ENCODE peak calls at places on chromosomes 7 and 10, in eight cellular contexts. Z, J, V, E, U, W, B and N are unnamed samples.

GRCh38 chr10:14562615-14563214 is 212.0 kb downstream of the FAM107B start:
- DNase-seq in W (no peak), Z (no peak), E (no peak), V (no peak), U (no peak), B (no peak), J (no peak), N (no peak)

GRCh38 chr7:25424113-25424512 is 195.8 kb upstream of the NPVF start:
- DNase-seq in B (no peak), J (no peak), V (no peak), Z (no peak), W (no peak), E (no peak), U (no peak), N (no peak)

GRCh38 chr7:151850484-151851159 is 26.3 kb downstream of the PRKAG2 start:
- DNase-seq in W (no peak), E (no peak), J (no peak), Z (no peak), B (no peak), V (no peak), U (no peak), N (no peak)

GRCh38 chr7:43850348-43851116 is 18.8 kb downstream of the MRPS24 start:
- DNase-seq in U (no peak), J (no peak), B (no peak), E (no peak), Z (no peak), W (peak; percentile 46), V (no peak), N (no peak)

GRCh38 chr7:120944826-120945562 is 5.6 kb upstream of the ING3 start:
- DNase-seq in U (no peak), V (no peak), W (no peak), E (no peak), Z (no peak), B (no peak), J (no peak), N (no peak)

GRCh38 chr10:113187066-113187777 is 237.2 kb downstream of the TCF7L2 start:
- DNase-seq in J (no peak), V (no peak), U (peak; percentile 40), E (no peak), W (no peak), Z (no peak), B (no peak), N (no peak)

GRCh38 chr7:28533731-28534531 is 121.6 kb downstream of the CREB5 start:
- DNase-seq in Z (no peak), B (no peak), U (peak; percentile 30), W (peak; percentile 18), E (no peak), J (no peak), V (no peak), N (peak; percentile 63)

GRCh38 chr10:112404612-112405011 is 30.7 kb downstream of the ACSL5 start:
- DNase-seq in J (no peak), U (peak; percentile 4), Z (no peak), W (peak; percentile 8), E (peak; percentile 20), V (no peak), B (no peak), N (no peak)

GRCh38 chr7:128755075-128755474 is 15.9 kb downstream of the CALU start:
- DNase-seq in U (no peak), B (no peak), J (no peak), W (no peak), Z (no peak), E (no peak), V (no peak), N (no peak)

GRCh38 chr10:99276848-99277486 is 41.3 kb upstream of the HPSE2 start:
- DNase-seq in U (peak; percentile 35), V (no peak), E (no peak), W (peak; percentile 25), Z (no peak), B (no peak), J (no peak), N (peak; percentile 43)

GRCh38 chr10:36538945-36539586 is 586.3 kb upstream of the ANKRD30A start:
- DNase-seq in Z (no peak), E (no peak), B (peak; percentile 9), W (peak; percentile 51), V (no peak), U (peak; percentile 72), J (peak; percentile 47), N (peak; percentile 91)

GRCh38 chr10:33600381-33600780 is 265.9 kb upstream of the NRP1 start:
- DNase-seq in E (peak; percentile 11), U (peak; percentile 40), W (peak; percentile 59), J (no peak), V (no peak), Z (no peak), B (no peak), N (peak; percentile 10)

GRCh38 chr10:52621635-52622079 is 150.9 kb downstream of the MBL2 start:
- DNase-seq in E (no peak), U (peak; percentile 33), J (no peak), W (peak; percentile 50), B (no peak), V (no peak), Z (no peak), N (peak; percentile 53)

GRCh38 chr10:82888809-82889455 is 1013.9 kb downstream of the NRG3 start:
- DNase-seq in V (no peak), Z (no peak), J (no peak), E (no peak), B (no peak), U (no peak), W (no peak), N (no peak)

GRCh38 chr7:112104153-112104552 is 102.0 kb downstream of the DOCK4 start:
- DNase-seq in E (no peak), V (no peak), J (no peak), Z (no peak), W (no peak), U (no peak), B (no peak), N (peak; percentile 14)

GRCh38 chr7:33447980-33448379 is 318.6 kb downstream of the BBS9 start:
- DNase-seq in V (no peak), Z (no peak), J (no peak), E (no peak), U (peak; percentile 35), W (no peak), B (no peak), N (no peak)

GRCh38 chr10:3231951-3232730 is 59.6 kb upstream of the PITRM1 start:
- DNase-seq in E (no peak), J (no peak), Z (no peak), U (peak; percentile 32), W (no peak), B (no peak), V (no peak), N (peak; percentile 83)

GRCh38 chr7:2864999-2865670 is 21.0 kb upstream of the GNA12 start:
- DNase-seq in U (peak; percentile 80), B (peak; percentile 38), Z (peak; percentile 57), V (peak; percentile 80), E (peak; percentile 84), J (peak; percentile 35), W (peak; percentile 73), N (peak; percentile 75)

GRCh38 chr7:50369408-50370026 is 65.0 kb downstream of the IKZF1 start:
- DNase-seq in V (peak; percentile 45), U (peak; percentile 10), W (peak; percentile 27), Z (peak; percentile 25), B (peak; percentile 6), J (peak; percentile 30), E (no peak), N (peak; percentile 32)

GRCh38 chr10:60043561-60043960 is 137.2 kb upstream of the CCDC6 start:
- DNase-seq in V (no peak), E (no peak), Z (no peak), J (no peak), U (no peak), W (no peak), B (no peak), N (no peak)

GRCh38 chr10:88293073-88293472 is 290.0 kb downstream of the RNLS start:
- DNase-seq in W (peak; percentile 26), Z (no peak), J (no peak), E (no peak), B (no peak), V (no peak), U (peak; percentile 39), N (peak; percentile 11)

GRCh38 chr10:86244296-86244695 is 122.3 kb downstream of the GRID1 start:
- DNase-seq in J (no peak), Z (no peak), U (no peak), W (no peak), B (peak; percentile 86), E (no peak), V (no peak), N (no peak)

GRCh38 chr7:30406664-30407425 is 71.7 kb downstream of the NOD1 start:
- DNase-seq in Z (no peak), V (no peak), W (no peak), E (no peak), J (no peak), B (no peak), U (no peak), N (peak; percentile 52)

GRCh38 chr7:42876182-42877068 is 35.4 kb downstream of the C7orf25 start:
- DNase-seq in W (peak; percentile 60), B (peak; percentile 13), U (peak; percentile 72), E (peak; percentile 83), V (peak; percentile 59), J (no peak), Z (no peak), N (peak; percentile 69)

GRCh38 chr7:30433082-30433481 is 45.5 kb downstream of the NOD1 start:
- DNase-seq in U (peak; percentile 79), J (peak; percentile 11), W (no peak), E (no peak), V (no peak), Z (no peak), B (no peak), N (peak; percentile 80)

GRCh38 chr7:112072541-112073245 is 133.5 kb downstream of the DOCK4 start:
- DNase-seq in W (no peak), V (no peak), E (no peak), B (no peak), U (no peak), J (no peak), Z (no peak), N (no peak)

GRCh38 chr7:5607958-5608656 is 173.4 kb downstream of the RNF216 start:
- DNase-seq in J (no peak), W (no peak), E (no peak), V (no peak), Z (no peak), B (no peak), U (no peak), N (no peak)

GRCh38 chr7:67854784-67855183 is 858.2 kb downstream of the TYW1 start:
- DNase-seq in W (no peak), Z (no peak), J (no peak), V (no peak), E (no peak), B (no peak), U (no peak), N (no peak)

GRCh38 chr10:31034041-31034918 is 2.6 kb upstream of the ZNF438 start:
- DNase-seq in Z (no peak), U (peak; percentile 93), E (peak; percentile 24), W (peak; percentile 88), V (no peak), B (no peak), J (no peak), N (peak; percentile 96)

GRCh38 chr10:78332699-78333098 is 299.0 kb downstream of the RPS24 start:
- DNase-seq in B (no peak), V (no peak), Z (no peak), W (no peak), E (no peak), U (no peak), J (no peak), N (no peak)